ENCODE peak calls at places on chromosomes 3 and 15, in four cellular contexts. Q is T47D, H is mammary epithelial cell, L is GM20000. E is an unnamed sample.

GRCh38 chr3:51802091-51802720 is 23.2 kb upstream of the IQCF6 start:
- DNase-seq in Q (no peak), L (no peak), H (no peak), E (no peak)

GRCh38 chr3:178996399-178996798 is 75.2 kb downstream of the ZMAT3 start:
- DNase-seq in Q (no peak), H (no peak), L (no peak), E (no peak)

GRCh38 chr3:38459499-38460048 is 5.9 kb downstream of the ACVR2B start:
- DNase-seq in Q (no peak), L (peak), H (no peak), E (no peak)

GRCh38 chr15:96160269-96160668 is 170.2 kb upstream of the NR2F2 start:
- DNase-seq in H (no peak), L (no peak), Q (no peak), E (no peak)

GRCh38 chr3:33096103-33096868 is 660 bp downstream of the GLB1 start:
- DNase-seq in Q (peak), L (peak), H (peak), E (no peak)

GRCh38 chr3:136114421-136114820 is 81.7 kb downstream of the MSL2 start:
- DNase-seq in Q (no peak), L (no peak), H (no peak), E (no peak)

GRCh38 chr3:79178471-79178870 is 589.3 kb downstream of the ROBO1 start:
- DNase-seq in H (no peak), L (no peak), Q (no peak), E (no peak)

GRCh38 chr15:66921319-66921718 is 144.1 kb upstream of the SMAD3 start:
- DNase-seq in Q (no peak), L (no peak), H (no peak), E (no peak)

GRCh38 chr15:66834863-66835557 is 133.0 kb downstream of the SMAD6 start:
- DNase-seq in Q (peak), L (no peak), H (no peak), E (no peak)

GRCh38 chr15:76101655-76102054 is 41.9 kb downstream of the TMEM266 start:
- DNase-seq in H (no peak), Q (no peak), L (no peak), E (no peak)

GRCh38 chr15:48459571-48460461 is 128.6 kb downstream of the DUT start:
- DNase-seq in Q (no peak), H (no peak), L (no peak), E (peak)

GRCh38 chr3:101928890-101929289 is 79.6 kb downstream of the NFKBIZ start:
- DNase-seq in Q (no peak), H (peak), L (no peak), E (peak)

GRCh38 chr3:33035596-33035995 is 61.4 kb downstream of the GLB1 start:
- DNase-seq in L (no peak), Q (no peak), H (peak), E (peak)

GRCh38 chr3:122676759-122677158 is 3.9 kb upstream of the PARP14 start:
- DNase-seq in Q (no peak), H (no peak), L (no peak), E (peak)

GRCh38 chr3:45611619-45612018 is 17.1 kb downstream of the LIMD1 start:
- DNase-seq in H (peak), L (no peak), Q (no peak), E (no peak)

GRCh38 chr3:64417816-64418215 is 192.6 kb upstream of the PRICKLE2 start:
- DNase-seq in L (no peak), Q (no peak), H (no peak), E (no peak)

GRCh38 chr3:186536883-186537553 is 7.2 kb downstream of the CRYGS start:
- DNase-seq in L (no peak), Q (no peak), H (no peak), E (no peak)

GRCh38 chr3:129481783-129482332 is 41.8 kb downstream of the IFT122 start:
- DNase-seq in Q (peak), L (no peak), H (peak), E (peak)

GRCh38 chr3:181459516-181459915 is 252.2 kb upstream of the SOX2 start:
- DNase-seq in L (no peak), H (no peak), Q (no peak), E (no peak)

GRCh38 chr3:186308549-186308948 is 53.5 kb downstream of the DGKG start:
- DNase-seq in L (no peak), Q (no peak), H (no peak), E (no peak)

GRCh38 chr3:8441969-8442559 is 59.6 kb upstream of the LMCD1 start:
- DNase-seq in Q (peak), L (peak), H (peak), E (peak)

GRCh38 chr3:184672972-184673875 is 38.6 kb downstream of the MAGEF1 start:
- DNase-seq in H (no peak), L (no peak), Q (no peak), E (no peak)

GRCh38 chr3:109346770-109347295 is 9.5 kb upstream of the DPPA4 start:
- DNase-seq in H (no peak), L (no peak), Q (no peak), E (no peak)

GRCh38 chr15:38503497-38503896 is 49.6 kb downstream of the FAM98B start:
- DNase-seq in Q (no peak), H (no peak), L (no peak), E (no peak)

GRCh38 chr15:23690450-23690852 is 3.3 kb upstream of the NDN start:
- DNase-seq in L (no peak), H (no peak), Q (peak), E (no peak)

GRCh38 chr3:129482721-129483120 is 42.7 kb downstream of the IFT122 start:
- DNase-seq in Q (no peak), H (no peak), L (no peak), E (no peak)

GRCh38 chr15:66657062-66658020 is 44.7 kb upstream of the SMAD6 start:
- DNase-seq in Q (no peak), H (no peak), L (no peak), E (no peak)

GRCh38 chr3:5238545-5238944 is 51.0 kb downstream of the EDEM1 start:
- DNase-seq in H (no peak), Q (no peak), L (no peak), E (no peak)

GRCh38 chr3:126657901-126658300 is 3.0 kb upstream of the TXNRD3 start:
- DNase-seq in H (no peak), Q (no peak), L (no peak), E (no peak)

GRCh38 chr3:132283440-132283839 is 33.8 kb upstream of the ACP3 start:
- DNase-seq in H (no peak), Q (no peak), L (peak), E (no peak)

GRCh38 chr15:34721802-34722795 is 32.7 kb downstream of the GJD2 start:
- DNase-seq in L (no peak), Q (no peak), H (peak), E (peak)

GRCh38 chr3:177516130-177517011 is 319.1 kb upstream of the TBL1XR1 start:
- DNase-seq in Q (no peak), H (no peak), L (no peak), E (no peak)

GRCh38 chr3:185715091-185715490 is 109.8 kb downstream of the IGF2BP2 start:
- DNase-seq in Q (peak), L (no peak), H (peak), E (no peak)